ENCODE peak calls at places on chromosomes 11 and 22, in six cellular contexts. One of them, this sample, is unnamed.

GRCh38 chr11:106961518-106961917 is 56.8 kb downstream of the GUCY1A2 start:
- DNase-seq in SK-N-SH: no peak
- DNase-seq in H1: no peak
- DNase-seq in K562: no peak
- DNase-seq in HCT116: no peak
- DNase-seq in HepG2: no peak
- DNase-seq in this sample: no peak

GRCh38 chr22:29524440-29525191 is 28.9 kb downstream of the THOC5 start:
- DNase-seq in HCT116: no peak
- DNase-seq in K562: no peak
- DNase-seq in HepG2: peak
- DNase-seq in H1: peak
- DNase-seq in SK-N-SH: peak
- DNase-seq in this sample: peak

GRCh38 chr11:64893194-64894069 is 15.0 kb upstream of the EHD1 start:
- DNase-seq in HepG2: peak
- DNase-seq in HCT116: no peak
- DNase-seq in H1: no peak
- DNase-seq in SK-N-SH: no peak
- DNase-seq in K562: no peak
- DNase-seq in this sample: no peak

GRCh38 chr11:77559686-77560425 is 29.9 kb upstream of the AQP11 start:
- DNase-seq in HepG2: no peak
- DNase-seq in HCT116: peak
- DNase-seq in H1: no peak
- DNase-seq in K562: no peak
- DNase-seq in SK-N-SH: no peak
- DNase-seq in this sample: no peak

GRCh38 chr11:36564376-36565032 is 3.3 kb upstream of the RAG1 start:
- DNase-seq in H1: no peak
- DNase-seq in K562: peak
- DNase-seq in HepG2: peak
- DNase-seq in SK-N-SH: peak
- DNase-seq in HCT116: peak
- DNase-seq in this sample: peak

GRCh38 chr22:38766076-38766777 is 10.4 kb upstream of the SUN2 start:
- DNase-seq in H1: peak
- DNase-seq in SK-N-SH: peak
- DNase-seq in HCT116: peak
- DNase-seq in HepG2: peak
- DNase-seq in K562: peak
- DNase-seq in this sample: peak

GRCh38 chr11:78796956-78797355 is 222.3 kb upstream of the NARS2 start:
- DNase-seq in SK-N-SH: no peak
- DNase-seq in HepG2: no peak
- DNase-seq in K562: no peak
- DNase-seq in H1: no peak
- DNase-seq in HCT116: no peak
- DNase-seq in this sample: peak

GRCh38 chr11:64353101-64353738 is 5.7 kb upstream of the RPS6KA4 start:
- DNase-seq in H1: no peak
- DNase-seq in K562: no peak
- DNase-seq in HCT116: no peak
- DNase-seq in HepG2: no peak
- DNase-seq in SK-N-SH: no peak
- DNase-seq in this sample: no peak

GRCh38 chr11:70604630-70605520 is 206.5 kb downstream of the CTTN start:
- DNase-seq in SK-N-SH: no peak
- DNase-seq in H1: no peak
- DNase-seq in K562: no peak
- DNase-seq in HepG2: no peak
- DNase-seq in HCT116: no peak
- DNase-seq in this sample: no peak

GRCh38 chr11:125348141-125348651 is 147.9 kb downstream of the FEZ1 start:
- DNase-seq in HepG2: no peak
- DNase-seq in H1: no peak
- DNase-seq in SK-N-SH: no peak
- DNase-seq in K562: no peak
- DNase-seq in HCT116: no peak
- DNase-seq in this sample: no peak

GRCh38 chr22:47017245-47017644 is 254.8 kb downstream of the TBC1D22A start:
- DNase-seq in HCT116: no peak
- DNase-seq in H1: no peak
- DNase-seq in HepG2: no peak
- DNase-seq in K562: no peak
- DNase-seq in SK-N-SH: no peak
- DNase-seq in this sample: no peak

GRCh38 chr11:128326791-128327190 is 260.6 kb downstream of the ETS1 start:
- DNase-seq in HepG2: no peak
- DNase-seq in H1: no peak
- DNase-seq in HCT116: no peak
- DNase-seq in SK-N-SH: no peak
- DNase-seq in K562: no peak
- DNase-seq in this sample: no peak

GRCh38 chr11:25535462-25535861 is 796.5 kb upstream of the ANO3 start:
- DNase-seq in H1: no peak
- DNase-seq in HCT116: no peak
- DNase-seq in HepG2: no peak
- DNase-seq in SK-N-SH: no peak
- DNase-seq in K562: no peak
- DNase-seq in this sample: no peak

GRCh38 chr11:118622376-118623290 is 15.2 kb downstream of the PHLDB1 start:
- DNase-seq in HCT116: peak
- DNase-seq in K562: no peak
- DNase-seq in HepG2: no peak
- DNase-seq in SK-N-SH: peak
- DNase-seq in H1: no peak
- DNase-seq in this sample: peak

GRCh38 chr11:110580571-110580970 is 131.7 kb downstream of the ARHGAP20 start:
- DNase-seq in H1: no peak
- DNase-seq in K562: no peak
- DNase-seq in HCT116: no peak
- DNase-seq in HepG2: no peak
- DNase-seq in SK-N-SH: no peak
- DNase-seq in this sample: no peak

GRCh38 chr11:106012744-106013143 is 9.3 kb downstream of the MSANTD4 start:
- DNase-seq in SK-N-SH: no peak
- DNase-seq in K562: no peak
- DNase-seq in HCT116: no peak
- DNase-seq in HepG2: no peak
- DNase-seq in H1: no peak
- DNase-seq in this sample: no peak

GRCh38 chr11:124900464-124900863 is 2.8 kb upstream of the ROBO4 start:
- DNase-seq in SK-N-SH: peak
- DNase-seq in K562: no peak
- DNase-seq in H1: no peak
- DNase-seq in HCT116: peak
- DNase-seq in HepG2: peak
- DNase-seq in this sample: no peak

GRCh38 chr11:134664863-134665535 is 253.0 kb upstream of the B3GAT1 start:
- DNase-seq in SK-N-SH: no peak
- DNase-seq in HCT116: no peak
- DNase-seq in H1: no peak
- DNase-seq in K562: no peak
- DNase-seq in HepG2: no peak
- DNase-seq in this sample: no peak

GRCh38 chr11:120546312-120547205 is 35.0 kb downstream of the GRIK4 start:
- DNase-seq in HepG2: no peak
- DNase-seq in K562: no peak
- DNase-seq in HCT116: peak
- DNase-seq in H1: no peak
- DNase-seq in SK-N-SH: no peak
- DNase-seq in this sample: peak

GRCh38 chr11:10930224-10930960 is 72.5 kb upstream of the ZBED5 start:
- DNase-seq in K562: no peak
- DNase-seq in H1: no peak
- DNase-seq in SK-N-SH: no peak
- DNase-seq in HCT116: no peak
- DNase-seq in HepG2: no peak
- DNase-seq in this sample: no peak

GRCh38 chr11:134361661-134362060 is 29.9 kb downstream of the GLB1L2 start:
- DNase-seq in HCT116: no peak
- DNase-seq in HepG2: no peak
- DNase-seq in SK-N-SH: no peak
- DNase-seq in K562: no peak
- DNase-seq in H1: no peak
- DNase-seq in this sample: no peak

GRCh38 chr11:114367244-114367957 is 32.9 kb downstream of the C11orf71 start:
- DNase-seq in K562: no peak
- DNase-seq in SK-N-SH: peak
- DNase-seq in HepG2: no peak
- DNase-seq in HCT116: no peak
- DNase-seq in H1: no peak
- DNase-seq in this sample: no peak

GRCh38 chr22:37454857-37455686 is 27.8 kb upstream of the ELFN2 start:
- DNase-seq in H1: no peak
- DNase-seq in HCT116: peak
- DNase-seq in SK-N-SH: no peak
- DNase-seq in K562: peak
- DNase-seq in HepG2: peak
- DNase-seq in this sample: no peak

GRCh38 chr22:37455896-37456295 is 28.6 kb upstream of the ELFN2 start:
- DNase-seq in K562: no peak
- DNase-seq in SK-N-SH: no peak
- DNase-seq in H1: no peak
- DNase-seq in HCT116: no peak
- DNase-seq in HepG2: no peak
- DNase-seq in this sample: no peak

GRCh38 chr22:37456351-37456750 is 29.1 kb upstream of the ELFN2 start:
- DNase-seq in HCT116: no peak
- DNase-seq in H1: no peak
- DNase-seq in SK-N-SH: no peak
- DNase-seq in K562: no peak
- DNase-seq in HepG2: no peak
- DNase-seq in this sample: no peak

GRCh38 chr22:37459211-37459610 is 27.0 kb downstream of the MFNG start:
- DNase-seq in HCT116: no peak
- DNase-seq in SK-N-SH: no peak
- DNase-seq in H1: no peak
- DNase-seq in HepG2: no peak
- DNase-seq in K562: no peak
- DNase-seq in this sample: no peak

DNA sequence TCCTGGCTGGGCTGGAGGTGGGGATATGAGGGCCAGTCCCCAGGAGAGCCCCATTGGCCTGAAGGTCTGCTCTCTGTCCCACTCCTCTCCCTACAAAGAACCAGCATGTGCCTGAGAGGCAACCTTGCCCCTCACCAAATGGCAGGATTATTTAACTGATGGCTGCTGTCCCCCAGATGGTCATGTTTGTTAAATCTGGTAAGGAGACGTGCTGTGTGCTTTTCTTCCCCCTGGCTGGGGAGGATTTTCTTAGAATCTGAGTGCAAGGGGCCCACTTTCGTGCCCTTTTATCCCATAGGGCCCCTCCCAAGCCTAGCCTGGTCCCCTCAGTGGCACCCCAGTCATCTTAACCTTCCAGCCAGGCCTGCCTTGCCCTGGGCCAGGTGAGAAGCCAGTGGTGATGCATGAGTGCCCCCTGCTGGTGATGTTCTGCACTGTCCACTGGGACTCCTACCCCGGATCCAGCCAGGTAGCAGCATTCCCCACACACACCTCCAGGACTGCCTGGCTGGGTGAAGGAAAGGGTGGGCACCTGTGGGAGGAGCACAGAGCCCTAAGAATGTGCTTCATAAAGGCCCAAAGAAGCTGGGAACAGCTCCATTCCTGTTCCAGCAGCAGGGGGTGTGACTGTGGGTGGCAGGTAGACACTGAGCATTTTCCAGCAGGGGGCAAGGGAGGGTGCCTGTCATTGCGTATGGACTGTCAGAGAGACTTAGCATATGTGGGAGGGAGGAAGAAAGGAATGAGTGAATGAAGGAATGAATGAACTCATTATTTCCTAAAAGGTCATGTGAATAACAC is 28.9 kb downstream of the MFNG start:
- DNase-seq in H1: peak
- DNase-seq in K562: peak
- DNase-seq in HCT116: peak
- DNase-seq in SK-N-SH: peak
- DNase-seq in HepG2: peak
- DNase-seq in this sample: peak
- TF ChIP-seq JUND in H1: no peak
- TF ChIP-seq JUND in K562: no peak
- TF ChIP-seq JUND in HCT116: no peak
- TF ChIP-seq JUND in SK-N-SH: no peak
- TF ChIP-seq JUND in HepG2: no peak
- TF ChIP-seq JUND in this sample: no peak

GRCh38 chr22:25331050-25331449 is 111.6 kb downstream of the CRYBB2 start:
- DNase-seq in HepG2: no peak
- DNase-seq in SK-N-SH: no peak
- DNase-seq in K562: no peak
- DNase-seq in HCT116: no peak
- DNase-seq in H1: no peak
- DNase-seq in this sample: no peak
- TF ChIP-seq JUND in HepG2: no peak
- TF ChIP-seq JUND in SK-N-SH: no peak
- TF ChIP-seq JUND in K562: no peak
- TF ChIP-seq JUND in HCT116: no peak
- TF ChIP-seq JUND in H1: no peak
- TF ChIP-seq JUND in this sample: no peak

DNA sequence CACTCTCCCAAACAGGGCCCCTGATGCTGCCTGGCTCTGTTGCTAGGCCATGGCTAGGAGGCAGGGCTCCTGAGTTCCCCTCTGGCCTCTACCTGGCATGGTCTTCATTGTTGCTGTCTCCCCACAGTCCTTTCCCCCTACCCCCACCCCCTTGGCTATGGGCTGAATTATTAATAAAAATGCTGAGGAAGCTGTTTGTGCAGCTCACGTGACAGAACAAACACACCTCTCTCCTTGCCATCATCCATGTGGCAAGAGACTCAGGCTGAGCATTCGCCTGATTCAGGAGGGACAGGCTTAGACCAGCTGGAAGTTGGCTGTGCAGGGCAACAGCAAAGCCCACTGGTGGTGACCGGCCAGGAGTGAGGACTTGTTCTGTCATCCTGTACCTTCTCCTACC is 4.2 kb upstream of the SYT7 start:
- DNase-seq in SK-N-SH: no peak
- DNase-seq in H1: no peak
- DNase-seq in K562: no peak
- DNase-seq in HepG2: no peak
- DNase-seq in HCT116: no peak
- DNase-seq in this sample: no peak
- TF ChIP-seq JUND in SK-N-SH: no peak
- TF ChIP-seq JUND in H1: no peak
- TF ChIP-seq JUND in K562: no peak
- TF ChIP-seq JUND in HepG2: no peak
- TF ChIP-seq JUND in HCT116: no peak
- TF ChIP-seq JUND in this sample: no peak

DNA sequence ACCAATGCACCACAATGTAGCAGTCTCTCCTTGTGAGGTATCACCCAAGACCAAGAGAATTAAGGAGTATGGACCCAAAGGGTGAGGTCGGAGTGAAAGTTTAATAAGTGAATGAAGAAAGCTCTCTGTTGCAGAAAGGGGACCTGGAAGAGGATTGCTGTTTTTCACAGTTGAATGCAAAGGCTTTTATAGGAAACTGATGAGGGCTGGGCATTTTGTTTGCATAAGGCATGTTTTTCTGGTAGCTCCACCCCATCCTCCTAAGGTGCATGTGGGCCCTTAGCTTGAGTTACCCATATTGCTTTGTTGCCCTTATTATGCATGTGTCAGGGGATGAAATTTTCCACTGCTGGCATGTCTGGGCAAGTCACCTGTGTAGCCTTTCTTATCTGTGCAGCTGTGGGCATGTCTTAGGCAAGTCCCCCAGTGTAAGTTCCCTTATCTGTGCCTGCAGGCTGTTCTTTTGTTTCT is 64.7 kb downstream of the BDNF start:
- DNase-seq in H1: peak
- DNase-seq in HCT116: no peak
- DNase-seq in K562: no peak
- DNase-seq in HepG2: no peak
- DNase-seq in SK-N-SH: no peak
- DNase-seq in this sample: no peak
- TF ChIP-seq JUND in H1: no peak
- TF ChIP-seq JUND in HCT116: no peak
- TF ChIP-seq JUND in K562: no peak
- TF ChIP-seq JUND in HepG2: no peak
- TF ChIP-seq JUND in SK-N-SH: no peak
- TF ChIP-seq JUND in this sample: no peak

This sample was measured in T47D.